ENCODE peak calls at places on chromosomes 1 and 21, in nine cellular contexts. C, X, A, V, F, K, T, Q and M are unnamed samples.

GRCh38 chr1:178933709-178934573 is 63.1 kb upstream of the ANGPTL1 start:
- DNase-seq in C (no peak), X (no peak), A (no peak), V (no peak), F (no peak), K (peak), T (peak), Q (peak), M (no peak)

GRCh38 chr1:218383681-218384080 is 38.5 kb downstream of the TGFB2 start:
- DNase-seq in C (no peak), X (no peak), A (no peak), V (no peak), F (no peak), K (no peak), T (no peak), Q (no peak), M (no peak)

GRCh38 chr1:7298749-7299151 is 472.3 kb upstream of the VAMP3 start:
- DNase-seq in C (no peak), X (no peak), A (no peak), V (no peak), F (no peak), K (no peak), T (no peak), Q (peak), M (no peak)

GRCh38 chr1:56437959-56438358 is 141.4 kb downstream of the PLPP3 start:
- DNase-seq in C (no peak), X (no peak), A (peak), V (no peak), F (no peak), K (no peak), T (no peak), Q (peak), M (no peak)

GRCh38 chr1:175191654-175192053 is 922 bp downstream of the KIAA0040 start:
- DNase-seq in C (no peak), X (no peak), A (no peak), V (no peak), F (no peak), K (peak), T (no peak), Q (no peak), M (no peak)

GRCh38 chr1:12434174-12434573 is 183.8 kb downstream of the DHRS3 start:
- DNase-seq in C (no peak), X (no peak), A (no peak), V (no peak), F (no peak), K (peak), T (no peak), Q (peak), M (no peak)

GRCh38 chr1:218209351-218209861 is 75.7 kb upstream of the RRP15 start:
- DNase-seq in C (no peak), X (no peak), A (peak), V (no peak), F (no peak), K (no peak), T (no peak), Q (peak), M (no peak)

GRCh38 chr1:30680429-30680828 is 43.0 kb downstream of the MATN1 start:
- DNase-seq in C (no peak), X (no peak), A (no peak), V (no peak), F (no peak), K (no peak), T (no peak), Q (no peak), M (peak)

GRCh38 chr1:6313382-6314265 is 52.7 kb upstream of the GPR153 start:
- DNase-seq in C (no peak), X (no peak), A (no peak), V (no peak), F (no peak), K (no peak), T (no peak), Q (no peak), M (no peak)

GRCh38 chr1:153510984-153511410 is 24.8 kb downstream of the S100A6 start:
- DNase-seq in C (peak), X (peak), A (no peak), V (peak), F (peak), K (peak), T (peak), Q (peak), M (no peak)

GRCh38 chr1:184150776-184151531 is 99.4 kb downstream of the TSEN15 start:
- DNase-seq in C (no peak), X (peak), A (no peak), V (no peak), F (no peak), K (no peak), T (peak), Q (peak), M (no peak)

GRCh38 chr21:46559291-46559983 is 45.4 kb downstream of the S100B start:
- DNase-seq in C (no peak), X (no peak), A (no peak), V (peak), F (no peak), K (no peak), T (no peak), Q (no peak), M (no peak)

GRCh38 chr1:44805311-44806024 is 1.7 kb downstream of the DYNLT4 start:
- DNase-seq in C (no peak), X (no peak), A (no peak), V (no peak), F (no peak), K (no peak), T (no peak), Q (no peak), M (peak)
- TF ChIP-seq CTCF in C (no peak), X (no peak), A (no peak), V (no peak), F (no peak), K (no peak), T (no peak), Q (peak), M (peak)

GRCh38 chr1:109932232-109932631 is 21.6 kb downstream of the CSF1 start:
- DNase-seq in C (no peak), X (no peak), A (no peak), V (no peak), F (no peak), K (no peak), T (no peak), Q (no peak), M (no peak)

GRCh38 chr1:109933856-109934711 is 23.4 kb downstream of the CSF1 start:
- DNase-seq in C (no peak), X (peak), A (no peak), V (no peak), F (no peak), K (peak), T (no peak), Q (peak), M (no peak)

GRCh38 chr1:109930252-109930993 is 19.8 kb downstream of the CSF1 start:
- DNase-seq in C (peak), X (no peak), A (no peak), V (no peak), F (no peak), K (no peak), T (no peak), Q (no peak), M (no peak)

GRCh38 chr1:109931189-109931672 is 20.6 kb downstream of the CSF1 start:
- DNase-seq in C (peak), X (peak), A (no peak), V (no peak), F (peak), K (peak), T (peak), Q (peak), M (peak)

DNA sequence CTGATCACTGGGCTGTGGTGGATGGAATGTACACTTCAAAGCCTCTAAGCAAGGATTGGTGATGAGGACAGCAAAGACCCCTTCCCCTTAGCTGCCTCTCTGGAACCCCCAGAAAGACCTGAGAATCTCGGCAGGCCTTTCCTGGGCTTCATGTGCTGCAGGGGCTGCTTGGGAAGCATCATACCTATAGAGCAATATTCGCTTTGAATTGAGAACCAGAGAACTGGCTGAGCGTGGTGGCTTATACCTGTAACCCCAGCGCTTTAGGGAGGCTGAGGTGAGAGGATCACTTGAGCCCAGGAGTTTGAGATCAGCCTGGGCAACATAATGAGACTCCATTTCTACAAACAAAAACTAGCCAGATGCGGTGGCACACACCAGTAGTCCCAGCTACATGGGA is 22.0 kb downstream of the CSF1 start:
- DNase-seq in C (peak), X (no peak), A (no peak), V (no peak), F (no peak), K (no peak), T (no peak), Q (no peak), M (no peak)
- TF ChIP-seq CTCF in C (no peak), X (no peak), A (no peak), V (no peak), F (no peak), K (no peak), T (no peak), Q (no peak), M (no peak)

GRCh38 chr21:38170283-38170682 is 86.5 kb upstream of the KCNJ15 start:
- DNase-seq in C (no peak), X (no peak), A (no peak), V (no peak), F (peak), K (no peak), T (no peak), Q (peak), M (no peak)
- TF ChIP-seq CTCF in C (no peak), X (peak), A (peak), V (no peak), F (peak), K (no peak), T (peak), Q (peak), M (peak)

GRCh38 chr1:29234471-29234870 is 1.9 kb upstream of the PTPRU start:
- DNase-seq in C (no peak), X (no peak), A (no peak), V (no peak), F (no peak), K (no peak), T (no peak), Q (no peak), M (no peak)

GRCh38 chr1:29236743-29236992 is 346 bp downstream of the PTPRU start:
- DNase-seq in C (no peak), X (peak), A (no peak), V (no peak), F (no peak), K (no peak), T (no peak), Q (peak), M (peak)

GRCh38 chr1:29236993-29237905 is 927 bp downstream of the PTPRU start:
- DNase-seq in C (peak), X (peak), A (no peak), V (no peak), F (peak), K (peak), T (peak), Q (peak), M (peak)

GRCh38 chr1:29237906-29238600 is 1.7 kb downstream of the PTPRU start:
- DNase-seq in C (no peak), X (peak), A (no peak), V (no peak), F (peak), K (peak), T (peak), Q (peak), M (peak)

GRCh38 chr1:29235955-29236742 is at the start of gene PTPRU:
- DNase-seq in C (peak), X (peak), A (no peak), V (peak), F (peak), K (peak), T (peak), Q (peak), M (peak)
- TF ChIP-seq CTCF in C (no peak), X (peak), A (peak), V (peak), F (peak), K (peak), T (peak), Q (peak), M (peak)

GRCh38 chr21:41043008-41043407 is 125.0 kb upstream of the BACE2 start:
- DNase-seq in C (no peak), X (no peak), A (no peak), V (no peak), F (no peak), K (peak), T (no peak), Q (no peak), M (no peak)
- TF ChIP-seq CTCF in C (no peak), X (no peak), A (peak), V (no peak), F (no peak), K (peak), T (no peak), Q (no peak), M (peak)

GRCh38 chr1:220166853-220167252 is 72.9 kb downstream of the IARS2 start:
- DNase-seq in C (no peak), X (no peak), A (no peak), V (no peak), F (no peak), K (no peak), T (no peak), Q (no peak), M (no peak)

GRCh38 chr1:220160027-220160426 is 66.1 kb downstream of the IARS2 start:
- DNase-seq in C (no peak), X (no peak), A (no peak), V (no peak), F (no peak), K (no peak), T (no peak), Q (no peak), M (no peak)

GRCh38 chr1:220164116-220164515 is 70.2 kb downstream of the IARS2 start:
- DNase-seq in C (no peak), X (no peak), A (no peak), V (no peak), F (no peak), K (no peak), T (no peak), Q (no peak), M (no peak)

GRCh38 chr1:220159026-220159425 is 65.1 kb downstream of the IARS2 start:
- DNase-seq in C (no peak), X (no peak), A (no peak), V (no peak), F (no peak), K (no peak), T (no peak), Q (no peak), M (no peak)

DNA sequence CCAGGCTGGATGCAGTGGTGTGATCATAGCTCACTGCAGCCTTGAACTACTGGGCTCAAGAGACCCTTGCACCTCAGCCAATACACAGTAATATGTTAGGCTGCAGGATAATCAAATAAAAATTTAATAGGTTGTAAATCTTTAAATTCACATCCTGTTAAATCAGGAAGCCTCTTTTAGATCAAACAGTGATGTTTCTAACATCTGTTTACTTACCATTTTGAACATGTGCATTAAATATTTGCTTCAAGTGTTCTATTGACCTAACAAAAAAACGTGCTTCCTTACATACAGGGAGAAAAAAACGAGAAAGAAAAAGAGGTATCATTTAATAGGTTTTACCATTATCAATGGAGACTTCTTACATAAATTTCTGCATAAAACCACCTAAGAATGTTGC is 70.6 kb downstream of the IARS2 start:
- DNase-seq in C (no peak), X (no peak), A (no peak), V (no peak), F (no peak), K (no peak), T (no peak), Q (no peak), M (no peak)
- TF ChIP-seq CTCF in C (no peak), X (no peak), A (no peak), V (no peak), F (no peak), K (no peak), T (no peak), Q (no peak), M (no peak)

GRCh38 chr1:22737374-22738068 is 26.9 kb downstream of the EPHB2 start:
- DNase-seq in C (no peak), X (no peak), A (no peak), V (no peak), F (no peak), K (no peak), T (no peak), Q (no peak), M (no peak)
- TF ChIP-seq CTCF in C (no peak), X (no peak), A (no peak), V (no peak), F (no peak), K (no peak), T (no peak), Q (no peak), M (no peak)

DNA sequence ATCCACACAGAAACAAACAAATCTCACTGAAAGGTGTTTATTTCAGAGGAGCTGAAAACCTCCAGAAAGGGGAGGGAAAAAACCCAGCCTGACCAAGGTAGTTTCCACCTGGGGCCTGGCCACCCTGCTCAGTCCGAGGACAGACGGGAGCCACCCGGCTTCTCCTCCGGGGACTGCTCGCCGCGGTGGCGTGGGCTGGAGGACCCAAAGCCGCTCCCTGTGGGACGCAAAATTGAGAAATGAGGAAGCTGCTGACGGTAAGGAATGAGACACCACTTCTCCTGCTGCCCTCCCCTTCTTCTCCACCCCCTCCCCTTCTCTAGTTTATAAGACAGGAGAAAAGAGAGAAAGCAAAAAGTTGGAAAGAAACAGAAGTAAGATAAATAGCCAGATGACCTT is 12.7 kb downstream of the ITGB2 start:
- DNase-seq in C (peak), X (no peak), A (no peak), V (no peak), F (no peak), K (peak), T (no peak), Q (no peak), M (no peak)
- TF ChIP-seq CTCF in C (no peak), X (no peak), A (no peak), V (no peak), F (no peak), K (no peak), T (no peak), Q (no peak), M (no peak)

DNA sequence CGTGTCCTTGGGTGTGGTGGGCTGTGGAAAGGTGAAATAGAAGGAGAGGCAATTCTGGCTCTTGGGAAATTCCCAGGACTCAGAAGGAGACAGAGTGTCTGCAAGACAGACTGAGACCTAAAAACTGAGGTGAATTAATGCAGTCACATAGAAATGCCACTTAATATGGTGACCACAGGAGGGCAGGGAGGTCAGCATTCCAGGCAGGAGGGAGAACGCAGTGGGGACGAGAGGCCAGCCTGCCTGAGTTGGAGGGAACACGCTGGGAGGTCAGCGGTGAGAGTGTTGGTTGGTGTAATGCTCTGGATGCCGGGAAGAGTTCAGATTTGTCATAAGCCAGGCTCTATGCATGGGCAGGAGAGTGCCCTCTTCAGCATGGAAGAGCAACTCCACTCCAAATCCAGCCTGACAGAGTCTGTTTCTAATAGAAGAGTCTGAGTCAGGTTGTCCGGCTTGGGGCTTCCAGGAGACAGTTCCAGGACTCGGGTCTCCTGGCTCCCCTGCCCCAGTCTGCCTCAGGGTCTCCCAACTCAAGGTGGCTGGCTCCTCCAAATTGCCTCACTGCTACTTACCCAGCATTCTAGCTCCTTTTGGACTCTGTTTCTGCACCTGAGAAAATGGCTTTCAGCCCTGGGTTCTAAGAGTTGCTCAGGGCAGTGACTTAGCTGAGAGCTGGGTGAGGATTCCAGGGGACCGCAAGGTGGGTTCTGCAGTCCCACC is 5.7 kb upstream of the IGFN1 start:
- DNase-seq in C (no peak), X (peak), A (peak), V (no peak), F (peak), K (peak), T (peak), Q (peak), M (no peak)
- TF ChIP-seq CTCF in C (no peak), X (peak), A (peak), V (no peak), F (peak), K (peak), T (peak), Q (peak), M (peak)